ENCODE peak calls at places on chromosome 1, in nine cellular contexts. L, T, G, V, J, B, S, Y and A are unnamed samples.
A peak's percentile ranks its signal among the peaks of the same experiment; 100 is the strongest.

GRCh38 chr1:202131956-202132821 is 9.5 kb downstream of the GPR37L1 start:
- DNase-seq in J (peak; percentile 62), Y (no peak), G (no peak), V (no peak), T (no peak), S (no peak), L (no peak), B (peak; percentile 52), A (no peak)

GRCh38 chr1:48931571-48932251 is 155.0 kb upstream of the BEND5 start:
- DNase-seq in L (no peak), B (no peak), G (no peak), J (peak; percentile 52), T (no peak), Y (no peak), V (peak; percentile 79), S (no peak), A (no peak)

GRCh38 chr1:6350416-6351088 is 43.0 kb downstream of the ACOT7 start:
- DNase-seq in L (no peak), Y (no peak), G (no peak), B (no peak), S (no peak), T (no peak), V (peak; percentile 47), J (peak; percentile 64), A (no peak)

GRCh38 chr1:241800640-241801039 is 47.4 kb upstream of the EXO1 start:
- DNase-seq in T (no peak), J (no peak), B (no peak), G (no peak), Y (no peak), V (no peak), S (no peak), L (no peak), A (no peak)

GRCh38 chr1:112395832-112396667 is at the start of gene CTTNBP2NL:
- DNase-seq in J (peak; percentile 94), T (peak; percentile 92), G (peak; percentile 86), S (peak; percentile 97), L (peak; percentile 66), Y (peak; percentile 66), B (peak; percentile 93), V (peak; percentile 93), A (peak; percentile 68)

GRCh38 chr1:115227683-115228082 is 110.4 kb downstream of the NGF start:
- DNase-seq in J (no peak), V (no peak), S (no peak), G (no peak), B (no peak), T (no peak), Y (no peak), L (no peak), A (no peak)

GRCh38 chr1:230902349-230902923 is 34.1 kb upstream of the C1orf198 start:
- DNase-seq in J (no peak), S (no peak), V (no peak), L (no peak), T (no peak), Y (no peak), G (no peak), B (no peak), A (no peak)

GRCh38 chr1:13771745-13772144 is 71.8 kb downstream of the PRDM2 start:
- DNase-seq in J (no peak), Y (no peak), B (no peak), S (no peak), V (no peak), T (no peak), L (no peak), G (no peak), A (no peak)

GRCh38 chr1:66925944-66926343 is 1.2 kb downstream of the MIER1 start:
- DNase-seq in S (peak; percentile 72), G (no peak), Y (no peak), J (no peak), T (no peak), B (no peak), L (no peak), V (no peak), A (no peak)

GRCh38 chr1:99005142-99005491 is 456 bp upstream of the PLPPR5 start:
- DNase-seq in G (no peak), Y (no peak), V (no peak), L (no peak), B (no peak), T (no peak), S (no peak), J (no peak), A (no peak)

GRCh38 chr1:64082459-64082858 is 121.0 kb upstream of the UBE2U start:
- DNase-seq in V (peak; percentile 65), Y (no peak), G (no peak), J (no peak), L (no peak), B (no peak), S (no peak), T (no peak), A (no peak)

GRCh38 chr1:240234477-240235225 is 143.0 kb downstream of the FMN2 start:
- DNase-seq in G (no peak), T (no peak), V (peak; percentile 90), L (no peak), Y (no peak), S (no peak), B (no peak), J (no peak), A (no peak)